ENCODE peak calls at places on chromosome 19, in ten cellular contexts. One of them, this sample, is unnamed.

GRCh38 chr19:39671739-39672363 is 16.1 kb downstream of the LGALS16 start:
- DNase-seq in heart right ventricle: no peak
- DNase-seq in left ventricle myocardium inferior: no peak
- DNase-seq in heart left ventricle: no peak
- DNase-seq in CD8-positive, alpha-beta T cell: peak; percentile 19
- DNase-seq in tibial nerve: no peak
- DNase-seq in endodermal cell: peak; percentile 79
- DNase-seq in colonic mucosa: peak; percentile 33
- DNase-seq in adrenal gland: no peak
- DNase-seq in HCT116: peak; percentile 66
- DNase-seq in this sample: no peak

GRCh38 chr19:55408320-55408836 is 790 bp upstream of the UBE2S start:
- DNase-seq in heart right ventricle: no peak
- DNase-seq in left ventricle myocardium inferior: no peak
- DNase-seq in heart left ventricle: no peak
- DNase-seq in CD8-positive, alpha-beta T cell: no peak
- DNase-seq in tibial nerve: no peak
- DNase-seq in endodermal cell: no peak
- DNase-seq in colonic mucosa: no peak
- DNase-seq in adrenal gland: no peak
- DNase-seq in HCT116: no peak
- DNase-seq in this sample: no peak

GRCh38 chr19:17743874-17744273 is 7.4 kb upstream of the FCHO1 start:
- DNase-seq in heart right ventricle: no peak
- DNase-seq in left ventricle myocardium inferior: no peak
- DNase-seq in heart left ventricle: no peak
- DNase-seq in CD8-positive, alpha-beta T cell: no peak
- DNase-seq in tibial nerve: no peak
- DNase-seq in endodermal cell: no peak
- DNase-seq in colonic mucosa: no peak
- DNase-seq in adrenal gland: no peak
- DNase-seq in HCT116: no peak
- DNase-seq in this sample: no peak

GRCh38 chr19:18969953-18970659 is 29.1 kb upstream of the HOMER3 start:
- DNase-seq in heart right ventricle: no peak
- DNase-seq in left ventricle myocardium inferior: no peak
- DNase-seq in heart left ventricle: no peak
- DNase-seq in CD8-positive, alpha-beta T cell: no peak
- DNase-seq in tibial nerve: no peak
- DNase-seq in endodermal cell: no peak
- DNase-seq in colonic mucosa: no peak
- DNase-seq in adrenal gland: no peak
- DNase-seq in HCT116: no peak
- DNase-seq in this sample: no peak

GRCh38 chr19:48568345-48568886 is 16.4 kb downstream of the SULT2B1 start:
- DNase-seq in heart right ventricle: peak; percentile 84
- DNase-seq in left ventricle myocardium inferior: peak; percentile 87
- DNase-seq in heart left ventricle: peak; percentile 93
- DNase-seq in CD8-positive, alpha-beta T cell: no peak
- DNase-seq in tibial nerve: peak; percentile 56
- DNase-seq in endodermal cell: peak; percentile 90
- DNase-seq in colonic mucosa: peak; percentile 67
- DNase-seq in adrenal gland: peak; percentile 98
- DNase-seq in HCT116: peak; percentile 83
- DNase-seq in this sample: peak; percentile 91

GRCh38 chr19:47036233-47036651 is 12.2 kb downstream of the TMEM160 start:
- DNase-seq in heart right ventricle: no peak
- DNase-seq in left ventricle myocardium inferior: no peak
- DNase-seq in heart left ventricle: peak; percentile 23
- DNase-seq in CD8-positive, alpha-beta T cell: no peak
- DNase-seq in tibial nerve: no peak
- DNase-seq in endodermal cell: no peak
- DNase-seq in colonic mucosa: peak; percentile 78
- DNase-seq in adrenal gland: no peak
- DNase-seq in HCT116: no peak
- DNase-seq in this sample: no peak

GRCh38 chr19:51572908-51573307 is 1.8 kb downstream of the ZNF175 start:
- DNase-seq in heart right ventricle: no peak
- DNase-seq in left ventricle myocardium inferior: no peak
- DNase-seq in heart left ventricle: no peak
- DNase-seq in CD8-positive, alpha-beta T cell: no peak
- DNase-seq in tibial nerve: no peak
- DNase-seq in endodermal cell: no peak
- DNase-seq in colonic mucosa: no peak
- DNase-seq in adrenal gland: no peak
- DNase-seq in HCT116: no peak
- DNase-seq in this sample: no peak

GRCh38 chr19:58497634-58498170 is 14.1 kb downstream of the SLC27A5 start:
- DNase-seq in heart right ventricle: no peak
- DNase-seq in left ventricle myocardium inferior: no peak
- DNase-seq in heart left ventricle: no peak
- DNase-seq in CD8-positive, alpha-beta T cell: no peak
- DNase-seq in tibial nerve: no peak
- DNase-seq in endodermal cell: no peak
- DNase-seq in colonic mucosa: no peak
- DNase-seq in adrenal gland: no peak
- DNase-seq in HCT116: no peak
- DNase-seq in this sample: no peak

GRCh38 chr19:3275068-3275582 is 50.7 kb downstream of the CELF5 start:
- DNase-seq in heart right ventricle: no peak
- DNase-seq in left ventricle myocardium inferior: no peak
- DNase-seq in heart left ventricle: no peak
- DNase-seq in CD8-positive, alpha-beta T cell: no peak
- DNase-seq in tibial nerve: no peak
- DNase-seq in endodermal cell: no peak
- DNase-seq in colonic mucosa: no peak
- DNase-seq in adrenal gland: no peak
- DNase-seq in HCT116: peak; percentile 36
- DNase-seq in this sample: no peak

GRCh38 chr19:31421856-31422255 is 72.6 kb upstream of the TSHZ3 start:
- DNase-seq in heart right ventricle: no peak
- DNase-seq in left ventricle myocardium inferior: no peak
- DNase-seq in heart left ventricle: no peak
- DNase-seq in CD8-positive, alpha-beta T cell: no peak
- DNase-seq in tibial nerve: no peak
- DNase-seq in endodermal cell: peak; percentile 55
- DNase-seq in colonic mucosa: no peak
- DNase-seq in adrenal gland: no peak
- DNase-seq in HCT116: no peak
- DNase-seq in this sample: no peak

GRCh38 chr19:6186435-6186834 is 51.0 kb downstream of the ACSBG2 start:
- DNase-seq in heart right ventricle: no peak
- DNase-seq in left ventricle myocardium inferior: no peak
- DNase-seq in heart left ventricle: no peak
- DNase-seq in CD8-positive, alpha-beta T cell: no peak
- DNase-seq in tibial nerve: no peak
- DNase-seq in endodermal cell: no peak
- DNase-seq in colonic mucosa: no peak
- DNase-seq in adrenal gland: no peak
- DNase-seq in HCT116: no peak
- DNase-seq in this sample: no peak

GRCh38 chr19:18719541-18719940 is 36.1 kb downstream of the CRTC1 start:
- DNase-seq in heart right ventricle: no peak
- DNase-seq in left ventricle myocardium inferior: no peak
- DNase-seq in heart left ventricle: no peak
- DNase-seq in CD8-positive, alpha-beta T cell: no peak
- DNase-seq in tibial nerve: no peak
- DNase-seq in endodermal cell: no peak
- DNase-seq in colonic mucosa: no peak
- DNase-seq in adrenal gland: no peak
- DNase-seq in HCT116: no peak
- DNase-seq in this sample: no peak

GRCh38 chr19:13098291-13099072 is 4.2 kb downstream of the LYL1 start:
- DNase-seq in heart right ventricle: peak; percentile 36
- DNase-seq in left ventricle myocardium inferior: no peak
- DNase-seq in heart left ventricle: peak; percentile 44
- DNase-seq in CD8-positive, alpha-beta T cell: no peak
- DNase-seq in tibial nerve: no peak
- DNase-seq in endodermal cell: peak; percentile 75
- DNase-seq in colonic mucosa: peak; percentile 58
- DNase-seq in adrenal gland: no peak
- DNase-seq in HCT116: no peak
- DNase-seq in this sample: no peak
- H3K4me1 ChIP-seq in heart right ventricle: peaks cover 93% of the 10 kb centered on the region
- H3K4me1 ChIP-seq in left ventricle myocardium inferior: peaks cover 98% of the 10 kb centered on the region
- H3K4me1 ChIP-seq in heart left ventricle: peaks cover 62% of the 10 kb centered on the region
- H3K4me1 ChIP-seq in CD8-positive, alpha-beta T cell: peaks cover 74% of the 10 kb centered on the region
- H3K4me1 ChIP-seq in tibial nerve: peaks cover 63% of the 10 kb centered on the region
- H3K4me1 ChIP-seq in endodermal cell: no peaks in the 10 kb centered on the region
- H3K4me1 ChIP-seq in colonic mucosa: peaks cover 26% of the 10 kb centered on the region
- H3K4me1 ChIP-seq in adrenal gland: peaks cover 34% of the 10 kb centered on the region
- H3K4me1 ChIP-seq in HCT116: peaks cover 9% of the 10 kb centered on the region
- H3K4me1 ChIP-seq in this sample: no peaks in the 10 kb centered on the region

GRCh38 chr19:988081-988480 is 3.9 kb downstream of the WDR18 start:
- DNase-seq in heart right ventricle: no peak
- DNase-seq in left ventricle myocardium inferior: no peak
- DNase-seq in heart left ventricle: no peak
- DNase-seq in CD8-positive, alpha-beta T cell: no peak
- DNase-seq in tibial nerve: no peak
- DNase-seq in endodermal cell: no peak
- DNase-seq in colonic mucosa: no peak
- DNase-seq in adrenal gland: no peak
- DNase-seq in HCT116: no peak
- DNase-seq in this sample: no peak

GRCh38 chr19:990746-991145 is 6.6 kb downstream of the WDR18 start:
- DNase-seq in heart right ventricle: no peak
- DNase-seq in left ventricle myocardium inferior: no peak
- DNase-seq in heart left ventricle: no peak
- DNase-seq in CD8-positive, alpha-beta T cell: no peak
- DNase-seq in tibial nerve: no peak
- DNase-seq in endodermal cell: no peak
- DNase-seq in colonic mucosa: no peak
- DNase-seq in adrenal gland: no peak
- DNase-seq in HCT116: no peak
- DNase-seq in this sample: no peak

GRCh38 chr19:988510-988909 is 4.4 kb downstream of the WDR18 start:
- DNase-seq in heart right ventricle: no peak
- DNase-seq in left ventricle myocardium inferior: no peak
- DNase-seq in heart left ventricle: no peak
- DNase-seq in CD8-positive, alpha-beta T cell: no peak
- DNase-seq in tibial nerve: no peak
- DNase-seq in endodermal cell: no peak
- DNase-seq in colonic mucosa: no peak
- DNase-seq in adrenal gland: no peak
- DNase-seq in HCT116: no peak
- DNase-seq in this sample: no peak

GRCh38 chr19:990119-990571 is 6.0 kb downstream of the WDR18 start:
- DNase-seq in heart right ventricle: peak; percentile 7
- DNase-seq in left ventricle myocardium inferior: no peak
- DNase-seq in heart left ventricle: no peak
- DNase-seq in CD8-positive, alpha-beta T cell: no peak
- DNase-seq in tibial nerve: no peak
- DNase-seq in endodermal cell: peak; percentile 67
- DNase-seq in colonic mucosa: no peak
- DNase-seq in adrenal gland: peak; percentile 91
- DNase-seq in HCT116: no peak
- DNase-seq in this sample: no peak

DNA sequence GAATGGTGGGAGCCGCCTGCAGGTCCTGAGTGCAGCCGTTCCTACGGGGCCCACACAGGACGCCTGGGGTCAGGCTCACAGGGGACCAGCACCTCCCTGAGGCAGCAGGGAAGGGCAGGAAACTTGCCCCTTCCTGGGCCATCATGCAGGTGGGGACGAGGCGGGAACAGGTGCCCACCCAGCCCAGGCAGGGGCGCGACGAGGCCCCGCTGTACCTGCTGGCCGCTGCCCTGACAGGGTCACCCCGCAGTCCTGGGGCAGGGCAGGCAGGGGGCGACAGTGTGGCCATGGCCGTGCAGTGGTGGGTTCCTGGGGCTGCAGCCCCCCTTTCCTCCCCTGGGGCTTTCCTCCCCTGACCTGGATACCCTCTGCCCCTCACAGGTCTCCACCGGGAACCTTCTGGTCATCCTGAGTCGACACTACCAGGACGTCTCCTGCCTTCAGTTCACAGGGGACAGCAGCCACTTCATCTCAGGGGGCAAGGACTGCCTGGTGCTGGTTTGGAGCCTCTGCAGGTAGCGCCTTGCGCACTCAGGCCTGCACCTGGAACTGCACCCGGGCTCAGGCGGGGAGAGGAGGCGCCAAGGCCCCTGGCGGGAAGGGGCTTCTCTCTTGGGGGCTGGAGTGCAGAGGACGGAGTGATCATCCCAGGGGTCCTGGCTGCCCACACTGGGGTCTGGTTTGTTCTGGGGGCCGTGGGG is 5.4 kb downstream of the WDR18 start:
- DNase-seq in heart right ventricle: no peak
- DNase-seq in left ventricle myocardium inferior: no peak
- DNase-seq in heart left ventricle: no peak
- DNase-seq in CD8-positive, alpha-beta T cell: no peak
- DNase-seq in tibial nerve: no peak
- DNase-seq in endodermal cell: peak; percentile 78
- DNase-seq in colonic mucosa: no peak
- DNase-seq in adrenal gland: no peak
- DNase-seq in HCT116: no peak
- DNase-seq in this sample: no peak
- TF ChIP-seq CTCF in heart right ventricle: no peak
- TF ChIP-seq CTCF in left ventricle myocardium inferior: peak; percentile 20
- TF ChIP-seq CTCF in heart left ventricle: peak; percentile 12
- TF ChIP-seq CTCF in CD8-positive, alpha-beta T cell: no peak
- TF ChIP-seq CTCF in tibial nerve: no peak
- TF ChIP-seq CTCF in endodermal cell: peak; percentile 70
- TF ChIP-seq CTCF in colonic mucosa: no peak
- TF ChIP-seq CTCF in adrenal gland: no peak
- TF ChIP-seq CTCF in HCT116: no peak
- TF ChIP-seq CTCF in this sample: no peak

GRCh38 chr19:35002037-35002535 is 2.0 kb downstream of the GRAMD1A start:
- DNase-seq in heart right ventricle: no peak
- DNase-seq in left ventricle myocardium inferior: no peak
- DNase-seq in heart left ventricle: no peak
- DNase-seq in CD8-positive, alpha-beta T cell: no peak
- DNase-seq in tibial nerve: no peak
- DNase-seq in endodermal cell: peak; percentile 35
- DNase-seq in colonic mucosa: no peak
- DNase-seq in adrenal gland: no peak
- DNase-seq in HCT116: no peak
- DNase-seq in this sample: no peak
- H3K27ac ChIP-seq in heart right ventricle: peak overlapping the region; percentile 99
- H3K27ac ChIP-seq in left ventricle myocardium inferior: peak overlapping the region; percentile 96
- H3K27ac ChIP-seq in heart left ventricle: no peak overlapping the region
- H3K27ac ChIP-seq in CD8-positive, alpha-beta T cell: peak overlapping the region; percentile 86
- H3K27ac ChIP-seq in tibial nerve: peak overlapping the region; percentile 100
- H3K27ac ChIP-seq in endodermal cell: no peak overlapping the region
- H3K27ac ChIP-seq in colonic mucosa: no peak overlapping the region
- H3K27ac ChIP-seq in adrenal gland: peak overlapping the region; percentile 33
- H3K27ac ChIP-seq in HCT116: no peak overlapping the region
- H3K27ac ChIP-seq in this sample: no peak overlapping the region

DNA sequence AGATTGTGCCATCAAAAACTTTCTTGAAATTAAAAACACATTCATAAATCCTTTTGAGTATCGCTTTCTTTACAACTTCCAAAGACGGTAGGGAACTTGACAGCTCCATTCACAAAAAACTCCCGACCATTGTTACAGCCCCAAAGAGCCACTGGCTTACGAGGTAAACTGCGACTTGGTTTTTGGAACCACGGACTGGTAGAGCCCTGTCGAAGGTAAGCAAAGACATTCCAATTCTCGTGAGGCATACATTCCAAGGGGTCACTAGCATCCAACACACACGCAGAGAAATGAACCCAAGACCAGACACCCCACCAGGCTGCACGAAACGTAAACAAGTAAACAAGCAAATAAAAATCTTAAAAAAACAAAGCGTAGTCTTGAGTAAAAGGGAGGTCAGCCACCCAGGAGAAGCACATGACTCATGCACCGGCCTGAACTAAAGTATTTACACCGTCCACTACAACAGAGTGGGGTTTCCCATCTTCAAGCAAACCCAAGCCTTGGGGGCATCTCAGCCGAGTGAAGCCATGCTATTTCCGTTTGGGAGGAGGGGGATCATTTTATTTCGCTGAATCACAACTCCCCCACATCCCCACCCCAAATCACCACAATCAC is 1.4 kb downstream of the BRD4 start:
- DNase-seq in heart right ventricle: no peak
- DNase-seq in left ventricle myocardium inferior: no peak
- DNase-seq in heart left ventricle: no peak
- DNase-seq in CD8-positive, alpha-beta T cell: peak; percentile 11
- DNase-seq in tibial nerve: no peak
- DNase-seq in endodermal cell: peak; percentile 53
- DNase-seq in colonic mucosa: peak; percentile 37
- DNase-seq in adrenal gland: peak; percentile 55
- DNase-seq in HCT116: no peak
- DNase-seq in this sample: no peak
- H3K4me1 ChIP-seq in heart right ventricle: peaks cover 63% of the 10 kb centered on the region
- H3K4me1 ChIP-seq in left ventricle myocardium inferior: peaks cover 82% of the 10 kb centered on the region
- H3K4me1 ChIP-seq in heart left ventricle: peaks cover 55% of the 10 kb centered on the region
- H3K4me1 ChIP-seq in CD8-positive, alpha-beta T cell: peaks cover 54% of the 10 kb centered on the region
- H3K4me1 ChIP-seq in tibial nerve: peaks cover 58% of the 10 kb centered on the region
- H3K4me1 ChIP-seq in endodermal cell: peaks cover 4% of the 10 kb centered on the region
- H3K4me1 ChIP-seq in colonic mucosa: no peaks in the 10 kb centered on the region
- H3K4me1 ChIP-seq in adrenal gland: peaks cover 61% of the 10 kb centered on the region
- H3K4me1 ChIP-seq in HCT116: peaks cover 3% of the 10 kb centered on the region
- H3K4me1 ChIP-seq in this sample: no peaks in the 10 kb centered on the region